ENCODE peak calls at places on chromosomes 3 and 15, in four cellular contexts. K, I, Q and O are unnamed samples.

GRCh38 chr3:122555275-122556071 is 8.6 kb downstream of the PARP9 start:
- DNase-seq in K (no peak), Q (peak), I (peak), O (no peak)

GRCh38 chr3:150158974-150159625 is 188.4 kb upstream of the PFN2 start:
- DNase-seq in I (peak), Q (no peak), K (no peak), O (no peak)

GRCh38 chr15:27627623-27628022 is 471.5 kb downstream of the OCA2 start:
- DNase-seq in I (no peak), K (no peak), Q (no peak), O (no peak)

GRCh38 chr15:99029358-99029871 is 21.8 kb upstream of the PGPEP1L start:
- DNase-seq in Q (peak), I (no peak), K (no peak), O (no peak)

GRCh38 chr15:95235033-95235432 is 1003.7 kb downstream of the MCTP2 start:
- DNase-seq in I (no peak), K (no peak), Q (no peak), O (no peak)

GRCh38 chr15:57158589-57158988 is 217.7 kb upstream of the CGNL1 start:
- DNase-seq in I (peak), Q (peak), K (no peak), O (peak)

GRCh38 chr15:66925721-66926120 is 139.7 kb upstream of the SMAD3 start:
- DNase-seq in Q (no peak), I (no peak), K (no peak), O (no peak)

GRCh38 chr15:100001405-100001804 is 268.2 kb upstream of the LYSMD4 start:
- DNase-seq in Q (no peak), I (no peak), K (peak), O (no peak)

GRCh38 chr3:101203411-101203810 is 117.0 kb downstream of the IMPG2 start:
- DNase-seq in I (peak), Q (peak), K (no peak), O (no peak)

GRCh38 chr3:71998995-71999673 is 214.2 kb upstream of the PROK2 start:
- DNase-seq in K (no peak), I (peak), Q (peak), O (no peak)

GRCh38 chr3:182784542-182784941 is 8.8 kb upstream of the ATP11B start:
- DNase-seq in Q (no peak), I (no peak), K (no peak), O (no peak)

GRCh38 chr3:127588675-127589577 is 1.6 kb downstream of the TPRA1 start:
- DNase-seq in Q (peak), I (peak), K (peak), O (no peak)

GRCh38 chr15:70505411-70505919 is 257.9 kb downstream of the UACA start:
- DNase-seq in K (no peak), I (peak), Q (peak), O (peak)

GRCh38 chr3:38574411-38575278 is 74.8 kb downstream of the SCN5A start:
- DNase-seq in Q (no peak), I (peak), K (peak), O (no peak)

GRCh38 chr3:118029049-118029448 is 1005.6 kb downstream of the IGSF11 start:
- DNase-seq in I (no peak), K (no peak), Q (no peak), O (no peak)

GRCh38 chr15:99343208-99343607 is 91.9 kb downstream of the LRRC28 start:
- DNase-seq in Q (no peak), I (no peak), K (no peak), O (no peak)

GRCh38 chr3:194484614-194485013 is 2.2 kb downstream of the ATP13A3 start:
- DNase-seq in K (no peak), I (no peak), Q (no peak), O (no peak)

GRCh38 chr15:68816795-68817303 is 3.8 kb downstream of the ANP32A start:
- DNase-seq in I (peak), K (no peak), Q (peak), O (no peak)

GRCh38 chr15:69467636-69468035 is 15.0 kb downstream of the RPLP1 start:
- DNase-seq in I (no peak), K (no peak), Q (no peak), O (no peak)

GRCh38 chr3:197007296-197007940 is 22.2 kb downstream of the MELTF start:
- DNase-seq in Q (no peak), I (no peak), K (no peak), O (no peak)

GRCh38 chr15:50055333-50056278 is 63.4 kb downstream of the ATP8B4 start:
- DNase-seq in I (peak), K (no peak), Q (no peak), O (no peak)

GRCh38 chr3:52046186-52046913 is 10.0 kb downstream of the DUSP7 start:
- DNase-seq in I (peak), Q (peak), K (no peak), O (peak)

GRCh38 chr3:15405448-15406050 is 21.8 kb downstream of the METTL6 start:
- DNase-seq in I (peak), K (no peak), Q (peak), O (peak)

GRCh38 chr15:88865498-88866099 is 29.7 kb downstream of the HAPLN3 start:
- DNase-seq in Q (no peak), K (no peak), I (peak), O (no peak)

GRCh38 chr3:107431048-107431297 is 53.7 kb downstream of the CCDC54 start:
- DNase-seq in I (no peak), Q (peak), K (peak), O (peak)

GRCh38 chr15:60520825-60521368 is 42.0 kb upstream of the ICE2 start:
- DNase-seq in K (peak), I (peak), Q (peak), O (peak)

GRCh38 chr3:170128259-170128976 is 53.1 kb downstream of the PHC3 start:
- DNase-seq in K (no peak), Q (no peak), I (no peak), O (no peak)

GRCh38 chr3:143538577-143538981 is 309.7 kb downstream of the SLC9A9 start:
- DNase-seq in K (no peak), I (peak), Q (no peak), O (no peak)

GRCh38 chr15:74136584-74137543 is 6.5 kb downstream of the ISLR2 start:
- DNase-seq in K (no peak), I (peak), Q (no peak), O (no peak)

GRCh38 chr3:118863731-118864322 is 170.8 kb downstream of the IGSF11 start:
- DNase-seq in I (no peak), Q (peak), K (no peak), O (no peak)

GRCh38 chr3:183513046-183513706 is 42.3 kb downstream of the KLHL6 start:
- DNase-seq in K (peak), Q (no peak), I (peak), O (no peak)

GRCh38 chr3:78496458-78496857 is 1271.3 kb downstream of the ROBO1 start:
- DNase-seq in Q (no peak), K (no peak), I (no peak), O (no peak)

GRCh38 chr15:67127925-67128324 is 62.5 kb downstream of the SMAD3 start:
- DNase-seq in K (no peak), I (peak), Q (peak), O (peak)

GRCh38 chr15:39102431-39102830 is 478.4 kb upstream of the THBS1 start:
- DNase-seq in I (no peak), Q (no peak), K (no peak), O (no peak)

GRCh38 chr15:41772720-41773331 is 1.5 kb upstream of the MAPKBP1 start:
- DNase-seq in I (peak), K (peak), Q (peak), O (peak)

GRCh38 chr3:185744997-185745843 is 79.6 kb downstream of the IGF2BP2 start:
- DNase-seq in K (no peak), Q (peak), I (peak), O (no peak)